ENCODE peak calls at places on chromosomes 16 and 17, in six cellular contexts. One of them, this sample, is unnamed.
A peak's percentile ranks its signal among the peaks of the same experiment; 100 is the strongest.

GRCh38 chr17:77749316-77749715 is 209.2 kb upstream of the TNRC6C start:
- DNase-seq in IMR-90: no peak
- DNase-seq in cardiac muscle cell: no peak
- DNase-seq in osteocyte: no peak
- DNase-seq in adrenal gland: no peak
- DNase-seq in DND-41: no peak
- DNase-seq in this sample: no peak

GRCh38 chr17:46820592-46821450 is 2.3 kb upstream of the WNT3 start:
- DNase-seq in DND-41: no peak
- DNase-seq in adrenal gland: no peak
- DNase-seq in osteocyte: no peak
- DNase-seq in cardiac muscle cell: no peak
- DNase-seq in IMR-90: no peak
- DNase-seq in this sample: no peak

GRCh38 chr17:67679721-67680120 is 38.0 kb upstream of the NOL11 start:
- DNase-seq in osteocyte: no peak
- DNase-seq in IMR-90: no peak
- DNase-seq in DND-41: no peak
- DNase-seq in adrenal gland: no peak
- DNase-seq in cardiac muscle cell: no peak
- DNase-seq in this sample: no peak

GRCh38 chr17:27754549-27754948 is 45.8 kb downstream of the NOS2 start:
- DNase-seq in osteocyte: no peak
- DNase-seq in DND-41: no peak
- DNase-seq in adrenal gland: no peak
- DNase-seq in IMR-90: no peak
- DNase-seq in cardiac muscle cell: no peak
- DNase-seq in this sample: no peak

GRCh38 chr17:75390982-75391381 is 14.5 kb downstream of the GRB2 start:
- DNase-seq in adrenal gland: no peak
- DNase-seq in IMR-90: peak; percentile 39
- DNase-seq in DND-41: no peak
- DNase-seq in cardiac muscle cell: no peak
- DNase-seq in osteocyte: no peak
- DNase-seq in this sample: no peak

GRCh38 chr17:38453951-38454421 is 25.7 kb downstream of the ARHGAP23 start:
- DNase-seq in osteocyte: no peak
- DNase-seq in cardiac muscle cell: no peak
- DNase-seq in DND-41: peak; percentile 69
- DNase-seq in adrenal gland: peak; percentile 75
- DNase-seq in IMR-90: peak; percentile 38
- DNase-seq in this sample: no peak

GRCh38 chr17:77736207-77736600 is 222.3 kb upstream of the TNRC6C start:
- DNase-seq in IMR-90: no peak
- DNase-seq in cardiac muscle cell: peak; percentile 42
- DNase-seq in adrenal gland: peak; percentile 48
- DNase-seq in DND-41: peak; percentile 2
- DNase-seq in osteocyte: peak; percentile 74
- DNase-seq in this sample: no peak

GRCh38 chr17:80031691-80032480 is 3.8 kb downstream of the TBC1D16 start:
- DNase-seq in adrenal gland: no peak
- DNase-seq in DND-41: no peak
- DNase-seq in IMR-90: no peak
- DNase-seq in cardiac muscle cell: no peak
- DNase-seq in osteocyte: no peak
- DNase-seq in this sample: no peak

GRCh38 chr17:69640073-69640472 is 225.6 kb downstream of the MAP2K6 start:
- DNase-seq in cardiac muscle cell: no peak
- DNase-seq in adrenal gland: no peak
- DNase-seq in osteocyte: no peak
- DNase-seq in IMR-90: no peak
- DNase-seq in DND-41: no peak
- DNase-seq in this sample: no peak

GRCh38 chr16:1543085-1543896 is 9.8 kb downstream of the TMEM204 start:
- DNase-seq in osteocyte: no peak
- DNase-seq in IMR-90: peak; percentile 76
- DNase-seq in cardiac muscle cell: peak; percentile 45
- DNase-seq in DND-41: no peak
- DNase-seq in adrenal gland: peak; percentile 85
- DNase-seq in this sample: peak; percentile 90

GRCh38 chr17:8175795-8176196 is 384 bp downstream of the TMEM107 start:
- DNase-seq in DND-41: peak; percentile 30
- DNase-seq in cardiac muscle cell: no peak
- DNase-seq in osteocyte: no peak
- DNase-seq in IMR-90: no peak
- DNase-seq in adrenal gland: peak; percentile 61
- DNase-seq in this sample: peak; percentile 38

GRCh38 chr17:77382356-77382911 is 241.7 kb downstream of the SEC14L1 start:
- DNase-seq in DND-41: peak; percentile 92
- DNase-seq in adrenal gland: no peak
- DNase-seq in IMR-90: no peak
- DNase-seq in osteocyte: no peak
- DNase-seq in cardiac muscle cell: no peak
- DNase-seq in this sample: peak; percentile 86

GRCh38 chr16:1150511-1150982 is 2.4 kb upstream of the CACNA1H start:
- DNase-seq in cardiac muscle cell: no peak
- DNase-seq in adrenal gland: no peak
- DNase-seq in DND-41: no peak
- DNase-seq in osteocyte: no peak
- DNase-seq in IMR-90: peak; percentile 47
- DNase-seq in this sample: peak; percentile 45

GRCh38 chr16:69741519-69741918 is 13.2 kb downstream of the NOB1 start:
- DNase-seq in osteocyte: no peak
- DNase-seq in adrenal gland: no peak
- DNase-seq in cardiac muscle cell: no peak
- DNase-seq in IMR-90: peak; percentile 67
- DNase-seq in DND-41: no peak
- DNase-seq in this sample: no peak

GRCh38 chr17:62092784-62093183 is 27.7 kb upstream of the MED13 start:
- DNase-seq in DND-41: no peak
- DNase-seq in cardiac muscle cell: no peak
- DNase-seq in IMR-90: no peak
- DNase-seq in osteocyte: no peak
- DNase-seq in adrenal gland: no peak
- DNase-seq in this sample: no peak

GRCh38 chr16:57893559-57894389 is 77.2 kb downstream of the CNGB1 start:
- DNase-seq in adrenal gland: no peak
- DNase-seq in osteocyte: no peak
- DNase-seq in cardiac muscle cell: no peak
- DNase-seq in DND-41: no peak
- DNase-seq in IMR-90: peak; percentile 91
- DNase-seq in this sample: no peak

GRCh38 chr16:49631521-49632041 is 224.3 kb downstream of the ZNF423 start:
- DNase-seq in osteocyte: no peak
- DNase-seq in DND-41: peak; percentile 59
- DNase-seq in adrenal gland: peak; percentile 20
- DNase-seq in IMR-90: peak; percentile 23
- DNase-seq in cardiac muscle cell: no peak
- DNase-seq in this sample: no peak

GRCh38 chr17:83191388-83192160 is 112.2 kb downstream of the METRNL start:
- DNase-seq in adrenal gland: peak; percentile 38
- DNase-seq in osteocyte: no peak
- DNase-seq in DND-41: no peak
- DNase-seq in cardiac muscle cell: no peak
- DNase-seq in IMR-90: no peak
- DNase-seq in this sample: no peak

GRCh38 chr16:81650982-81651562 is 128.0 kb upstream of the PLCG2 start:
- DNase-seq in osteocyte: no peak
- DNase-seq in cardiac muscle cell: peak; percentile 86
- DNase-seq in adrenal gland: peak; percentile 85
- DNase-seq in DND-41: no peak
- DNase-seq in IMR-90: no peak
- DNase-seq in this sample: no peak

GRCh38 chr17:20009052-20009301 is 182 bp upstream of the SPECC1 start:
- DNase-seq in osteocyte: no peak
- DNase-seq in adrenal gland: no peak
- DNase-seq in IMR-90: no peak
- DNase-seq in cardiac muscle cell: no peak
- DNase-seq in DND-41: no peak
- DNase-seq in this sample: no peak

GRCh38 chr17:75854111-75854748 is 905 bp downstream of the WBP2 start:
- DNase-seq in cardiac muscle cell: no peak
- DNase-seq in osteocyte: no peak
- DNase-seq in adrenal gland: peak; percentile 87
- DNase-seq in DND-41: no peak
- DNase-seq in IMR-90: peak; percentile 57
- DNase-seq in this sample: no peak

GRCh38 chr16:81661082-81661481 is 118.0 kb upstream of the PLCG2 start:
- DNase-seq in DND-41: no peak
- DNase-seq in osteocyte: no peak
- DNase-seq in IMR-90: no peak
- DNase-seq in cardiac muscle cell: no peak
- DNase-seq in adrenal gland: no peak
- DNase-seq in this sample: no peak

GRCh38 chr17:55672585-55673501 is 49.8 kb downstream of the TMEM100 start:
- DNase-seq in DND-41: peak; percentile 23
- DNase-seq in osteocyte: no peak
- DNase-seq in IMR-90: no peak
- DNase-seq in adrenal gland: no peak
- DNase-seq in cardiac muscle cell: no peak
- DNase-seq in this sample: peak; percentile 2

GRCh38 chr16:7449808-7450207 is 117.2 kb downstream of the RBFOX1 start:
- DNase-seq in IMR-90: no peak
- DNase-seq in cardiac muscle cell: no peak
- DNase-seq in osteocyte: no peak
- DNase-seq in DND-41: no peak
- DNase-seq in adrenal gland: no peak
- DNase-seq in this sample: no peak

GRCh38 chr17:43818966-43819365 is 14.0 kb downstream of the MPP3 start:
- DNase-seq in osteocyte: no peak
- DNase-seq in cardiac muscle cell: no peak
- DNase-seq in adrenal gland: no peak
- DNase-seq in DND-41: no peak
- DNase-seq in IMR-90: no peak
- DNase-seq in this sample: no peak
- TF ChIP-seq CTCF in osteocyte: no peak
- TF ChIP-seq CTCF in cardiac muscle cell: no peak
- TF ChIP-seq CTCF in adrenal gland: no peak
- TF ChIP-seq CTCF in DND-41: no peak
- TF ChIP-seq CTCF in IMR-90: no peak
- TF ChIP-seq CTCF in this sample: no peak

GRCh38 chr16:88071908-88072307 is 120.7 kb downstream of the BANP start:
- DNase-seq in IMR-90: no peak
- DNase-seq in cardiac muscle cell: no peak
- DNase-seq in adrenal gland: no peak
- DNase-seq in osteocyte: no peak
- DNase-seq in DND-41: no peak
- DNase-seq in this sample: no peak
- TF ChIP-seq CTCF in IMR-90: no peak
- TF ChIP-seq CTCF in cardiac muscle cell: no peak
- TF ChIP-seq CTCF in adrenal gland: no peak
- TF ChIP-seq CTCF in osteocyte: no peak
- TF ChIP-seq CTCF in DND-41: no peak
- TF ChIP-seq CTCF in this sample: no peak

GRCh38 chr17:57551321-57552079 is 193.6 kb downstream of the CCDC182 start:
- DNase-seq in adrenal gland: no peak
- DNase-seq in DND-41: peak; percentile 98
- DNase-seq in osteocyte: no peak
- DNase-seq in IMR-90: no peak
- DNase-seq in cardiac muscle cell: no peak
- DNase-seq in this sample: peak; percentile 35

GRCh38 chr17:57553991-57554825 is 190.9 kb downstream of the CCDC182 start:
- DNase-seq in DND-41: peak; percentile 55
- DNase-seq in adrenal gland: no peak
- DNase-seq in cardiac muscle cell: peak; percentile 48
- DNase-seq in IMR-90: peak; percentile 43
- DNase-seq in osteocyte: no peak
- DNase-seq in this sample: no peak

GRCh38 chr17:57553525-57553924 is 191.6 kb downstream of the CCDC182 start:
- DNase-seq in DND-41: no peak
- DNase-seq in adrenal gland: peak; percentile 89
- DNase-seq in osteocyte: no peak
- DNase-seq in IMR-90: peak; percentile 80
- DNase-seq in cardiac muscle cell: no peak
- DNase-seq in this sample: no peak

GRCh38 chr17:57550671-57551315 is 194.3 kb downstream of the CCDC182 start:
- DNase-seq in adrenal gland: no peak
- DNase-seq in cardiac muscle cell: no peak
- DNase-seq in osteocyte: no peak
- DNase-seq in DND-41: no peak
- DNase-seq in IMR-90: no peak
- DNase-seq in this sample: no peak

DNA sequence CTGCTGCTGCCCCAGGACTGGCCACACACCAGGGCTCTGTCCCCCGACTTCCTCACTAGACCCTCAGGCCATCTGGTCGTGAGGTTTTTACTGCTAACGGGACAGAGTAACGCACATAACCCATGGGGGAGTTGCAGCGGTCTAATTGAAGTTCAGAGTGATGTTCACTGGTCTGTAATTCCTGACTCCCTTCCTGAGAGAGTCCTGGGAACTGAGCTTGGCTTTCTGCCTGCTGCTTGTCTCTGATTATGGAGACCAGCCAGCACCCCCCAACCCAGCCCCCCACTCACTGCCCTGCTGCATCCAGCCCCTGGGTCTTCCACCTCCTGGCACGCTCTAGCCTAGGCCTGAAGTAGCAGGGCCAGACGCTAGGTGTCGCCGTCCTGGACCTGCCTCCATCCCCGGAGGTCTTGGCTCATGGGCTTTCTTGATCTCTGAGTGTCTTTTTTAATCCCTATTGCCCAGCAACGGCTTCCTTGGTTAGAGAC is 192.9 kb downstream of the CCDC182 start:
- DNase-seq in osteocyte: no peak
- DNase-seq in DND-41: peak; percentile 87
- DNase-seq in adrenal gland: no peak
- DNase-seq in cardiac muscle cell: peak; percentile 48
- DNase-seq in IMR-90: no peak
- DNase-seq in this sample: peak; percentile 60
- TF ChIP-seq CTCF in osteocyte: peak; percentile 25
- TF ChIP-seq CTCF in DND-41: peak; percentile 87
- TF ChIP-seq CTCF in adrenal gland: no peak
- TF ChIP-seq CTCF in cardiac muscle cell: peak; percentile 82
- TF ChIP-seq CTCF in IMR-90: peak; percentile 37
- TF ChIP-seq CTCF in this sample: peak; percentile 48

GRCh38 chr16:54547052-54547451 is 260.5 kb upstream of the IRX3 start:
- DNase-seq in IMR-90: no peak
- DNase-seq in cardiac muscle cell: no peak
- DNase-seq in adrenal gland: no peak
- DNase-seq in osteocyte: no peak
- DNase-seq in DND-41: no peak
- DNase-seq in this sample: no peak

GRCh38 chr16:54546481-54546880 is 259.9 kb upstream of the IRX3 start:
- DNase-seq in IMR-90: no peak
- DNase-seq in DND-41: no peak
- DNase-seq in osteocyte: no peak
- DNase-seq in cardiac muscle cell: no peak
- DNase-seq in adrenal gland: no peak
- DNase-seq in this sample: no peak

GRCh38 chr16:54545890-54546476 is 259.4 kb upstream of the IRX3 start:
- DNase-seq in DND-41: no peak
- DNase-seq in IMR-90: no peak
- DNase-seq in adrenal gland: no peak
- DNase-seq in osteocyte: no peak
- DNase-seq in cardiac muscle cell: no peak
- DNase-seq in this sample: no peak

GRCh38 chr16:54542805-54543504 is 256.4 kb upstream of the IRX3 start:
- DNase-seq in adrenal gland: no peak
- DNase-seq in DND-41: no peak
- DNase-seq in osteocyte: no peak
- DNase-seq in cardiac muscle cell: no peak
- DNase-seq in IMR-90: no peak
- DNase-seq in this sample: no peak

GRCh38 chr16:54544553-54545180 is 258.1 kb upstream of the IRX3 start:
- DNase-seq in DND-41: no peak
- DNase-seq in osteocyte: no peak
- DNase-seq in IMR-90: no peak
- DNase-seq in cardiac muscle cell: peak; percentile 36
- DNase-seq in adrenal gland: no peak
- DNase-seq in this sample: no peak
- TF ChIP-seq CTCF in DND-41: no peak
- TF ChIP-seq CTCF in osteocyte: no peak
- TF ChIP-seq CTCF in IMR-90: no peak
- TF ChIP-seq CTCF in cardiac muscle cell: no peak
- TF ChIP-seq CTCF in adrenal gland: no peak
- TF ChIP-seq CTCF in this sample: no peak

This sample was measured in activated CD8-positive, alpha-beta T cell treated with anti-CD3 and anti-CD28 coated beads for 36 hours.